ENCODE peak calls at places on chromosomes 6 and 20, in six cellular contexts. L is sciatic nerve, N is neuronal stem cell, K is lung, V is lower lobe of right lung, W is amniotic stem cell. D is an unnamed sample.
A peak's percentile ranks its signal among the peaks of the same experiment; 100 is the strongest.

GRCh38 chr20:13772529-13772928 is 12.2 kb downstream of the ESF1 start:
- DNase-seq in K (no peak), L (no peak), N (no peak), V (no peak), W (no peak), D (peak; percentile 8)

GRCh38 chr6:44837741-44838140 is 450.2 kb downstream of the CDC5L start:
- DNase-seq in N (no peak), K (no peak), W (no peak), V (no peak), L (no peak), D (no peak)

GRCh38 chr20:25321262-25321831 is 69.3 kb downstream of the ABHD12 start:
- DNase-seq in K (no peak), V (no peak), W (no peak), L (no peak), N (no peak), D (no peak)

GRCh38 chr20:20390393-20390792 is 22.5 kb downstream of the INSM1 start:
- DNase-seq in N (no peak), K (no peak), V (no peak), L (no peak), W (no peak), D (no peak)

GRCh38 chr6:129672883-129673631 is 36.9 kb downstream of the ARHGAP18 start:
- DNase-seq in N (no peak), K (no peak), V (no peak), W (no peak), L (no peak), D (peak; percentile 18)

GRCh38 chr6:26216886-26217713 is 129.9 kb downstream of the HFE start:
- DNase-seq in W (peak; percentile 84), V (peak; percentile 87), K (peak; percentile 61), N (peak; percentile 96), L (peak; percentile 86), D (peak; percentile 42)

GRCh38 chr20:58753267-58753928 is 60.8 kb downstream of the NPEPL1 start:
- DNase-seq in K (peak; percentile 19), L (no peak), W (no peak), N (no peak), V (no peak), D (no peak)

GRCh38 chr6:170028629-170029345 is 262.1 kb downstream of the DLL1 start:
- DNase-seq in L (peak; percentile 46), W (no peak), N (no peak), K (no peak), V (no peak), D (no peak)

GRCh38 chr6:167702241-167702827 is 124.4 kb upstream of the AFDN start:
- DNase-seq in W (no peak), N (no peak), V (no peak), L (peak; percentile 14), K (no peak), D (no peak)

GRCh38 chr6:150940951-150941350 is 75.4 kb downstream of the MTHFD1L start:
- DNase-seq in L (no peak), K (no peak), N (no peak), V (no peak), W (no peak), D (peak; percentile 16)

GRCh38 chr6:152277826-152278247 is 359.3 kb downstream of the SYNE1 start:
- DNase-seq in W (no peak), L (no peak), N (no peak), V (no peak), K (no peak), D (no peak)

GRCh38 chr6:16741112-16742016 is 19.9 kb downstream of the ATXN1 start:
- DNase-seq in W (peak; percentile 74), K (no peak), V (no peak), L (no peak), N (no peak), D (peak; percentile 65)

GRCh38 chr6:138600726-138601125 is 101.4 kb upstream of the NHSL1 start:
- DNase-seq in W (peak; percentile 3), K (no peak), N (no peak), L (no peak), V (no peak), D (peak; percentile 27)

GRCh38 chr6:44036196-44036595 is 91.1 kb downstream of the MRPL14 start:
- DNase-seq in L (no peak), W (no peak), N (no peak), V (no peak), K (no peak), D (no peak)

GRCh38 chr20:5316188-5317158 is at the start of gene PROKR2:
- DNase-seq in V (peak; percentile 42), K (no peak), N (peak; percentile 61), L (no peak), W (no peak), D (no peak)

GRCh38 chr20:45407067-45407745 is 883 bp upstream of the DBNDD2 start:
- DNase-seq in L (peak; percentile 74), W (no peak), V (no peak), K (no peak), N (peak; percentile 15), D (peak; percentile 52)

GRCh38 chr6:131867744-131868143 is 59.9 kb downstream of the ENPP1 start:
- DNase-seq in W (no peak), L (no peak), V (no peak), N (no peak), K (no peak), D (peak; percentile 24)

GRCh38 chr6:129609635-129610034 is 100.3 kb downstream of the ARHGAP18 start:
- DNase-seq in K (no peak), W (no peak), N (no peak), V (no peak), L (no peak), D (no peak)

GRCh38 chr6:149560736-149561135 is 5.4 kb upstream of the GINM1 start:
- DNase-seq in V (no peak), L (no peak), W (no peak), N (no peak), K (no peak), D (peak; percentile 23)

GRCh38 chr6:26268659-26269402 is 96.2 kb upstream of the BTN3A2 start:
- DNase-seq in L (no peak), K (no peak), V (no peak), W (no peak), N (peak; percentile 59), D (no peak)

GRCh38 chr6:31834704-31835375 is 7.3 kb downstream of the HSPA1B start:
- DNase-seq in N (peak; percentile 75), V (peak; percentile 83), W (peak; percentile 73), L (peak; percentile 88), K (peak; percentile 82), D (peak; percentile 73)

D was measured in AG08396.